ENCODE peak calls at places on chromosome 5, in nine cellular contexts. One of them, this sample, is unnamed.

GRCh38 chr5:39209924-39210323 is 9.4 kb downstream of the FYB1 start:
- DNase-seq in activated gamma-delta T cell: peak; percentile 23
- DNase-seq in dorsolateral prefrontal cortex: no peak
- DNase-seq in pulmonary artery endothelial cell: no peak
- DNase-seq in GM23338: no peak
- DNase-seq in T-helper 1 cell: peak; percentile 59
- DNase-seq in ELR: no peak
- DNase-seq in activated T-cell treated with anti-CD3 and anti-CD28 coated beads, Interleukin-2, amount 50 U/mL, for 72 hours: peak; percentile 84
- DNase-seq in non-pigmented ciliary epithelial cell: no peak
- DNase-seq in this sample: no peak

GRCh38 chr5:171676286-171676944 is 109.2 kb upstream of the SMIM23 start:
- DNase-seq in activated gamma-delta T cell: no peak
- DNase-seq in dorsolateral prefrontal cortex: no peak
- DNase-seq in pulmonary artery endothelial cell: no peak
- DNase-seq in GM23338: no peak
- DNase-seq in T-helper 1 cell: no peak
- DNase-seq in ELR: no peak
- DNase-seq in activated T-cell treated with anti-CD3 and anti-CD28 coated beads, Interleukin-2, amount 50 U/mL, for 72 hours: no peak
- DNase-seq in non-pigmented ciliary epithelial cell: no peak
- DNase-seq in this sample: no peak

GRCh38 chr5:31741496-31741895 is 102.6 kb downstream of the PDZD2 start:
- DNase-seq in activated gamma-delta T cell: no peak
- DNase-seq in dorsolateral prefrontal cortex: peak; percentile 54
- DNase-seq in pulmonary artery endothelial cell: no peak
- DNase-seq in GM23338: no peak
- DNase-seq in T-helper 1 cell: no peak
- DNase-seq in ELR: no peak
- DNase-seq in activated T-cell treated with anti-CD3 and anti-CD28 coated beads, Interleukin-2, amount 50 U/mL, for 72 hours: no peak
- DNase-seq in non-pigmented ciliary epithelial cell: no peak
- DNase-seq in this sample: peak; percentile 38

GRCh38 chr5:138110266-138110963 is 26.6 kb downstream of the WNT8A start:
- DNase-seq in activated gamma-delta T cell: no peak
- DNase-seq in dorsolateral prefrontal cortex: no peak
- DNase-seq in pulmonary artery endothelial cell: no peak
- DNase-seq in GM23338: peak; percentile 44
- DNase-seq in T-helper 1 cell: no peak
- DNase-seq in ELR: no peak
- DNase-seq in activated T-cell treated with anti-CD3 and anti-CD28 coated beads, Interleukin-2, amount 50 U/mL, for 72 hours: no peak
- DNase-seq in non-pigmented ciliary epithelial cell: no peak
- DNase-seq in this sample: no peak

GRCh38 chr5:171428849-171429542 is 9.5 kb downstream of the FGF18 start:
- DNase-seq in activated gamma-delta T cell: no peak
- DNase-seq in dorsolateral prefrontal cortex: peak; percentile 20
- DNase-seq in pulmonary artery endothelial cell: no peak
- DNase-seq in GM23338: no peak
- DNase-seq in T-helper 1 cell: no peak
- DNase-seq in ELR: no peak
- DNase-seq in activated T-cell treated with anti-CD3 and anti-CD28 coated beads, Interleukin-2, amount 50 U/mL, for 72 hours: no peak
- DNase-seq in non-pigmented ciliary epithelial cell: no peak
- DNase-seq in this sample: no peak

GRCh38 chr5:73295447-73295846 is 122.5 kb downstream of the TMEM174 start:
- DNase-seq in activated gamma-delta T cell: no peak
- DNase-seq in dorsolateral prefrontal cortex: no peak
- DNase-seq in pulmonary artery endothelial cell: no peak
- DNase-seq in GM23338: no peak
- DNase-seq in T-helper 1 cell: no peak
- DNase-seq in ELR: no peak
- DNase-seq in activated T-cell treated with anti-CD3 and anti-CD28 coated beads, Interleukin-2, amount 50 U/mL, for 72 hours: no peak
- DNase-seq in non-pigmented ciliary epithelial cell: no peak
- DNase-seq in this sample: no peak

GRCh38 chr5:139652788-139653241 is 4.7 kb downstream of the CXXC5 start:
- DNase-seq in activated gamma-delta T cell: no peak
- DNase-seq in dorsolateral prefrontal cortex: no peak
- DNase-seq in pulmonary artery endothelial cell: no peak
- DNase-seq in GM23338: no peak
- DNase-seq in T-helper 1 cell: no peak
- DNase-seq in ELR: no peak
- DNase-seq in activated T-cell treated with anti-CD3 and anti-CD28 coated beads, Interleukin-2, amount 50 U/mL, for 72 hours: no peak
- DNase-seq in non-pigmented ciliary epithelial cell: no peak
- DNase-seq in this sample: no peak

GRCh38 chr5:38267372-38267771 is 9.0 kb downstream of the EGFLAM start:
- DNase-seq in activated gamma-delta T cell: no peak
- DNase-seq in dorsolateral prefrontal cortex: no peak
- DNase-seq in pulmonary artery endothelial cell: no peak
- DNase-seq in GM23338: no peak
- DNase-seq in T-helper 1 cell: no peak
- DNase-seq in ELR: no peak
- DNase-seq in activated T-cell treated with anti-CD3 and anti-CD28 coated beads, Interleukin-2, amount 50 U/mL, for 72 hours: no peak
- DNase-seq in non-pigmented ciliary epithelial cell: no peak
- DNase-seq in this sample: no peak

GRCh38 chr5:177446184-177447065 is at the start of gene PRR7:
- DNase-seq in activated gamma-delta T cell: peak; percentile 63
- DNase-seq in dorsolateral prefrontal cortex: peak; percentile 85
- DNase-seq in pulmonary artery endothelial cell: no peak
- DNase-seq in GM23338: peak; percentile 73
- DNase-seq in T-helper 1 cell: peak; percentile 48
- DNase-seq in ELR: peak; percentile 78
- DNase-seq in activated T-cell treated with anti-CD3 and anti-CD28 coated beads, Interleukin-2, amount 50 U/mL, for 72 hours: peak; percentile 79
- DNase-seq in non-pigmented ciliary epithelial cell: no peak
- DNase-seq in this sample: peak; percentile 64

GRCh38 chr5:66769839-66770617 is 173.8 kb downstream of the MAST4 start:
- DNase-seq in activated gamma-delta T cell: no peak
- DNase-seq in dorsolateral prefrontal cortex: peak; percentile 46
- DNase-seq in pulmonary artery endothelial cell: no peak
- DNase-seq in GM23338: peak; percentile 78
- DNase-seq in T-helper 1 cell: no peak
- DNase-seq in ELR: peak; percentile 2
- DNase-seq in activated T-cell treated with anti-CD3 and anti-CD28 coated beads, Interleukin-2, amount 50 U/mL, for 72 hours: no peak
- DNase-seq in non-pigmented ciliary epithelial cell: no peak
- DNase-seq in this sample: no peak

GRCh38 chr5:169801324-169801777 is 164.3 kb downstream of the DOCK2 start:
- DNase-seq in activated gamma-delta T cell: no peak
- DNase-seq in dorsolateral prefrontal cortex: no peak
- DNase-seq in pulmonary artery endothelial cell: no peak
- DNase-seq in GM23338: no peak
- DNase-seq in T-helper 1 cell: no peak
- DNase-seq in ELR: peak; percentile 85
- DNase-seq in activated T-cell treated with anti-CD3 and anti-CD28 coated beads, Interleukin-2, amount 50 U/mL, for 72 hours: peak; percentile 10
- DNase-seq in non-pigmented ciliary epithelial cell: peak; percentile 41
- DNase-seq in this sample: no peak

GRCh38 chr5:68431601-68432337 is 216.2 kb downstream of the PIK3R1 start:
- DNase-seq in activated gamma-delta T cell: no peak
- DNase-seq in dorsolateral prefrontal cortex: no peak
- DNase-seq in pulmonary artery endothelial cell: no peak
- DNase-seq in GM23338: no peak
- DNase-seq in T-helper 1 cell: no peak
- DNase-seq in ELR: no peak
- DNase-seq in activated T-cell treated with anti-CD3 and anti-CD28 coated beads, Interleukin-2, amount 50 U/mL, for 72 hours: no peak
- DNase-seq in non-pigmented ciliary epithelial cell: no peak
- DNase-seq in this sample: no peak

GRCh38 chr5:52743012-52743411 is 44.7 kb upstream of the ITGA1 start:
- DNase-seq in activated gamma-delta T cell: no peak
- DNase-seq in dorsolateral prefrontal cortex: no peak
- DNase-seq in pulmonary artery endothelial cell: no peak
- DNase-seq in GM23338: no peak
- DNase-seq in T-helper 1 cell: no peak
- DNase-seq in ELR: peak; percentile 58
- DNase-seq in activated T-cell treated with anti-CD3 and anti-CD28 coated beads, Interleukin-2, amount 50 U/mL, for 72 hours: no peak
- DNase-seq in non-pigmented ciliary epithelial cell: no peak
- DNase-seq in this sample: no peak

GRCh38 chr5:45274241-45274640 is 421.9 kb downstream of the HCN1 start:
- DNase-seq in activated gamma-delta T cell: no peak
- DNase-seq in dorsolateral prefrontal cortex: no peak
- DNase-seq in pulmonary artery endothelial cell: no peak
- DNase-seq in GM23338: no peak
- DNase-seq in T-helper 1 cell: no peak
- DNase-seq in ELR: no peak
- DNase-seq in activated T-cell treated with anti-CD3 and anti-CD28 coated beads, Interleukin-2, amount 50 U/mL, for 72 hours: no peak
- DNase-seq in non-pigmented ciliary epithelial cell: no peak
- DNase-seq in this sample: no peak

GRCh38 chr5:58455066-58455465 is 4.8 kb downstream of the PLK2 start:
- DNase-seq in activated gamma-delta T cell: no peak
- DNase-seq in dorsolateral prefrontal cortex: no peak
- DNase-seq in pulmonary artery endothelial cell: no peak
- DNase-seq in GM23338: no peak
- DNase-seq in T-helper 1 cell: no peak
- DNase-seq in ELR: no peak
- DNase-seq in activated T-cell treated with anti-CD3 and anti-CD28 coated beads, Interleukin-2, amount 50 U/mL, for 72 hours: no peak
- DNase-seq in non-pigmented ciliary epithelial cell: no peak
- DNase-seq in this sample: no peak

GRCh38 chr5:180155331-180155881 is 53.6 kb downstream of the RASGEF1C start:
- DNase-seq in activated gamma-delta T cell: no peak
- DNase-seq in dorsolateral prefrontal cortex: no peak
- DNase-seq in pulmonary artery endothelial cell: no peak
- DNase-seq in GM23338: no peak
- DNase-seq in T-helper 1 cell: no peak
- DNase-seq in ELR: no peak
- DNase-seq in activated T-cell treated with anti-CD3 and anti-CD28 coated beads, Interleukin-2, amount 50 U/mL, for 72 hours: no peak
- DNase-seq in non-pigmented ciliary epithelial cell: no peak
- DNase-seq in this sample: no peak

GRCh38 chr5:53368516-53368915 is 111.9 kb upstream of the FST start:
- DNase-seq in activated gamma-delta T cell: no peak
- DNase-seq in dorsolateral prefrontal cortex: no peak
- DNase-seq in pulmonary artery endothelial cell: no peak
- DNase-seq in GM23338: no peak
- DNase-seq in T-helper 1 cell: no peak
- DNase-seq in ELR: peak; percentile 79
- DNase-seq in activated T-cell treated with anti-CD3 and anti-CD28 coated beads, Interleukin-2, amount 50 U/mL, for 72 hours: no peak
- DNase-seq in non-pigmented ciliary epithelial cell: no peak
- DNase-seq in this sample: no peak

GRCh38 chr5:64665243-64665642 is 25.1 kb upstream of the SHISAL2B start:
- DNase-seq in activated gamma-delta T cell: no peak
- DNase-seq in dorsolateral prefrontal cortex: no peak
- DNase-seq in pulmonary artery endothelial cell: no peak
- DNase-seq in GM23338: no peak
- DNase-seq in T-helper 1 cell: no peak
- DNase-seq in ELR: no peak
- DNase-seq in activated T-cell treated with anti-CD3 and anti-CD28 coated beads, Interleukin-2, amount 50 U/mL, for 72 hours: no peak
- DNase-seq in non-pigmented ciliary epithelial cell: no peak
- DNase-seq in this sample: no peak

GRCh38 chr5:65172486-65173129 is 309.1 kb downstream of the ADAMTS6 start:
- DNase-seq in activated gamma-delta T cell: no peak
- DNase-seq in dorsolateral prefrontal cortex: no peak
- DNase-seq in pulmonary artery endothelial cell: no peak
- DNase-seq in GM23338: no peak
- DNase-seq in T-helper 1 cell: no peak
- DNase-seq in ELR: peak; percentile 72
- DNase-seq in activated T-cell treated with anti-CD3 and anti-CD28 coated beads, Interleukin-2, amount 50 U/mL, for 72 hours: peak; percentile 78
- DNase-seq in non-pigmented ciliary epithelial cell: peak; percentile 96
- DNase-seq in this sample: no peak

GRCh38 chr5:38445374-38446028 is 110.9 kb downstream of the LIFR start:
- DNase-seq in activated gamma-delta T cell: peak; percentile 8
- DNase-seq in dorsolateral prefrontal cortex: no peak
- DNase-seq in pulmonary artery endothelial cell: no peak
- DNase-seq in GM23338: no peak
- DNase-seq in T-helper 1 cell: no peak
- DNase-seq in ELR: peak; percentile 28
- DNase-seq in activated T-cell treated with anti-CD3 and anti-CD28 coated beads, Interleukin-2, amount 50 U/mL, for 72 hours: no peak
- DNase-seq in non-pigmented ciliary epithelial cell: no peak
- DNase-seq in this sample: peak; percentile 39

GRCh38 chr5:134224905-134225779 is 731 bp downstream of the PPP2CA start:
- DNase-seq in activated gamma-delta T cell: peak; percentile 59
- DNase-seq in dorsolateral prefrontal cortex: peak; percentile 71
- DNase-seq in pulmonary artery endothelial cell: peak; percentile 35
- DNase-seq in GM23338: peak; percentile 90
- DNase-seq in T-helper 1 cell: peak; percentile 47
- DNase-seq in ELR: peak; percentile 93
- DNase-seq in activated T-cell treated with anti-CD3 and anti-CD28 coated beads, Interleukin-2, amount 50 U/mL, for 72 hours: peak; percentile 82
- DNase-seq in non-pigmented ciliary epithelial cell: no peak
- DNase-seq in this sample: peak; percentile 59

GRCh38 chr5:115100556-115100955 is 69.2 kb downstream of the TRIM36 start:
- DNase-seq in activated gamma-delta T cell: no peak
- DNase-seq in dorsolateral prefrontal cortex: no peak
- DNase-seq in pulmonary artery endothelial cell: no peak
- DNase-seq in GM23338: no peak
- DNase-seq in T-helper 1 cell: no peak
- DNase-seq in ELR: peak; percentile 34
- DNase-seq in activated T-cell treated with anti-CD3 and anti-CD28 coated beads, Interleukin-2, amount 50 U/mL, for 72 hours: no peak
- DNase-seq in non-pigmented ciliary epithelial cell: peak; percentile 10
- DNase-seq in this sample: no peak

GRCh38 chr5:175516933-175517823 is 38.8 kb downstream of the SFXN1 start:
- DNase-seq in activated gamma-delta T cell: no peak
- DNase-seq in dorsolateral prefrontal cortex: no peak
- DNase-seq in pulmonary artery endothelial cell: no peak
- DNase-seq in GM23338: no peak
- DNase-seq in T-helper 1 cell: no peak
- DNase-seq in ELR: no peak
- DNase-seq in activated T-cell treated with anti-CD3 and anti-CD28 coated beads, Interleukin-2, amount 50 U/mL, for 72 hours: no peak
- DNase-seq in non-pigmented ciliary epithelial cell: no peak
- DNase-seq in this sample: no peak

GRCh38 chr5:75706775-75707174 is 10.5 kb downstream of the POC5 start:
- DNase-seq in activated gamma-delta T cell: no peak
- DNase-seq in dorsolateral prefrontal cortex: no peak
- DNase-seq in pulmonary artery endothelial cell: no peak
- DNase-seq in GM23338: no peak
- DNase-seq in T-helper 1 cell: no peak
- DNase-seq in ELR: no peak
- DNase-seq in activated T-cell treated with anti-CD3 and anti-CD28 coated beads, Interleukin-2, amount 50 U/mL, for 72 hours: no peak
- DNase-seq in non-pigmented ciliary epithelial cell: no peak
- DNase-seq in this sample: no peak

GRCh38 chr5:159616967-159617366 is 286.7 kb upstream of the IL12B start:
- DNase-seq in activated gamma-delta T cell: no peak
- DNase-seq in dorsolateral prefrontal cortex: no peak
- DNase-seq in pulmonary artery endothelial cell: no peak
- DNase-seq in GM23338: no peak
- DNase-seq in T-helper 1 cell: no peak
- DNase-seq in ELR: peak; percentile 34
- DNase-seq in activated T-cell treated with anti-CD3 and anti-CD28 coated beads, Interleukin-2, amount 50 U/mL, for 72 hours: no peak
- DNase-seq in non-pigmented ciliary epithelial cell: no peak
- DNase-seq in this sample: no peak

GRCh38 chr5:98810206-98810605 is 36.7 kb downstream of the RGMB start:
- DNase-seq in activated gamma-delta T cell: no peak
- DNase-seq in dorsolateral prefrontal cortex: no peak
- DNase-seq in pulmonary artery endothelial cell: no peak
- DNase-seq in GM23338: no peak
- DNase-seq in T-helper 1 cell: no peak
- DNase-seq in ELR: no peak
- DNase-seq in activated T-cell treated with anti-CD3 and anti-CD28 coated beads, Interleukin-2, amount 50 U/mL, for 72 hours: no peak
- DNase-seq in non-pigmented ciliary epithelial cell: no peak
- DNase-seq in this sample: no peak

GRCh38 chr5:149156435-149157083 is 15.3 kb downstream of the ABLIM3 start:
- DNase-seq in activated gamma-delta T cell: no peak
- DNase-seq in dorsolateral prefrontal cortex: no peak
- DNase-seq in pulmonary artery endothelial cell: no peak
- DNase-seq in GM23338: no peak
- DNase-seq in T-helper 1 cell: no peak
- DNase-seq in ELR: peak; percentile 65
- DNase-seq in activated T-cell treated with anti-CD3 and anti-CD28 coated beads, Interleukin-2, amount 50 U/mL, for 72 hours: no peak
- DNase-seq in non-pigmented ciliary epithelial cell: no peak
- DNase-seq in this sample: no peak

GRCh38 chr5:378301-378891 is 56.9 kb downstream of the AHRR start:
- DNase-seq in activated gamma-delta T cell: no peak
- DNase-seq in dorsolateral prefrontal cortex: peak; percentile 1
- DNase-seq in pulmonary artery endothelial cell: no peak
- DNase-seq in GM23338: no peak
- DNase-seq in T-helper 1 cell: no peak
- DNase-seq in ELR: peak; percentile 91
- DNase-seq in activated T-cell treated with anti-CD3 and anti-CD28 coated beads, Interleukin-2, amount 50 U/mL, for 72 hours: peak; percentile 63
- DNase-seq in non-pigmented ciliary epithelial cell: no peak
- DNase-seq in this sample: no peak

GRCh38 chr5:169637856-169638190 is 748 bp downstream of the DOCK2 start:
- DNase-seq in activated gamma-delta T cell: peak; percentile 29
- DNase-seq in dorsolateral prefrontal cortex: no peak
- DNase-seq in pulmonary artery endothelial cell: no peak
- DNase-seq in GM23338: no peak
- DNase-seq in T-helper 1 cell: peak; percentile 36
- DNase-seq in ELR: no peak
- DNase-seq in activated T-cell treated with anti-CD3 and anti-CD28 coated beads, Interleukin-2, amount 50 U/mL, for 72 hours: peak; percentile 79
- DNase-seq in non-pigmented ciliary epithelial cell: no peak
- DNase-seq in this sample: no peak

This sample was measured in heart right ventricle.